ENCODE peak calls at places on chromosomes 12 and 14, in six cellular contexts. One of them, this sample, is unnamed.

GRCh38 chr14:84254205-84254788 is 1275.6 kb upstream of the FLRT2 start:
- DNase-seq in A549: no peak
- DNase-seq in ovary: peak; percentile 21
- DNase-seq in SK-N-SH: no peak
- DNase-seq in transverse colon: no peak
- DNase-seq in HCT116: no peak
- DNase-seq in this sample: no peak

GRCh38 chr12:2682301-2683282 is 112.2 kb upstream of the FKBP4 start:
- DNase-seq in ovary: no peak
- DNase-seq in A549: peak; percentile 68
- DNase-seq in transverse colon: peak; percentile 31
- DNase-seq in HCT116: peak; percentile 26
- DNase-seq in SK-N-SH: peak; percentile 49
- DNase-seq in this sample: no peak

GRCh38 chr14:54085137-54085810 is 128.6 kb upstream of the BMP4 start:
- DNase-seq in HCT116: no peak
- DNase-seq in ovary: no peak
- DNase-seq in transverse colon: no peak
- DNase-seq in SK-N-SH: no peak
- DNase-seq in A549: no peak
- DNase-seq in this sample: no peak

GRCh38 chr14:61517861-61518802 is 177.2 kb upstream of the HIF1A start:
- DNase-seq in transverse colon: peak; percentile 60
- DNase-seq in HCT116: no peak
- DNase-seq in ovary: no peak
- DNase-seq in A549: no peak
- DNase-seq in SK-N-SH: no peak
- DNase-seq in this sample: peak; percentile 45

GRCh38 chr14:95918466-95918865 is 41.8 kb downstream of the TUNAR start:
- DNase-seq in transverse colon: no peak
- DNase-seq in A549: peak; percentile 16
- DNase-seq in HCT116: no peak
- DNase-seq in ovary: no peak
- DNase-seq in SK-N-SH: no peak
- DNase-seq in this sample: no peak

GRCh38 chr14:84064756-84065155 is 1465.2 kb upstream of the FLRT2 start:
- DNase-seq in SK-N-SH: no peak
- DNase-seq in transverse colon: no peak
- DNase-seq in HCT116: no peak
- DNase-seq in ovary: no peak
- DNase-seq in A549: no peak
- DNase-seq in this sample: no peak

GRCh38 chr14:41505491-41505890 is 101.2 kb upstream of the LRFN5 start:
- DNase-seq in transverse colon: no peak
- DNase-seq in ovary: no peak
- DNase-seq in HCT116: no peak
- DNase-seq in SK-N-SH: no peak
- DNase-seq in A549: no peak
- DNase-seq in this sample: no peak

GRCh38 chr12:19539836-19540235 is 100.5 kb downstream of the AEBP2 start:
- DNase-seq in HCT116: no peak
- DNase-seq in SK-N-SH: no peak
- DNase-seq in transverse colon: no peak
- DNase-seq in A549: no peak
- DNase-seq in ovary: no peak
- DNase-seq in this sample: no peak

GRCh38 chr14:104048758-104049496 is 36.6 kb upstream of the ASPG start:
- DNase-seq in transverse colon: no peak
- DNase-seq in HCT116: no peak
- DNase-seq in ovary: no peak
- DNase-seq in SK-N-SH: no peak
- DNase-seq in A549: no peak
- DNase-seq in this sample: no peak

GRCh38 chr14:104226421-104227385 is 88.3 kb downstream of the KIF26A start:
- DNase-seq in HCT116: no peak
- DNase-seq in SK-N-SH: no peak
- DNase-seq in transverse colon: peak; percentile 6
- DNase-seq in ovary: peak; percentile 4
- DNase-seq in A549: no peak
- DNase-seq in this sample: no peak

GRCh38 chr12:70584332-70584731 is 52.9 kb downstream of the PTPRB start:
- DNase-seq in ovary: no peak
- DNase-seq in transverse colon: no peak
- DNase-seq in SK-N-SH: no peak
- DNase-seq in HCT116: no peak
- DNase-seq in A549: no peak
- DNase-seq in this sample: no peak

GRCh38 chr14:22070119-22070982 is 396.7 kb upstream of the OR4E1 start:
- DNase-seq in A549: no peak
- DNase-seq in SK-N-SH: no peak
- DNase-seq in ovary: no peak
- DNase-seq in transverse colon: peak; percentile 31
- DNase-seq in HCT116: no peak
- DNase-seq in this sample: no peak

GRCh38 chr12:118334939-118335567 is 37.7 kb downstream of the TAOK3 start:
- DNase-seq in SK-N-SH: no peak
- DNase-seq in HCT116: no peak
- DNase-seq in A549: no peak
- DNase-seq in transverse colon: no peak
- DNase-seq in ovary: no peak
- DNase-seq in this sample: no peak

GRCh38 chr12:127107744-127108143 is 1159.2 kb upstream of the TMEM132C start:
- DNase-seq in ovary: no peak
- DNase-seq in A549: no peak
- DNase-seq in HCT116: no peak
- DNase-seq in transverse colon: no peak
- DNase-seq in SK-N-SH: no peak
- DNase-seq in this sample: no peak

GRCh38 chr12:53292441-53292840 is 2.9 kb upstream of the PFDN5 start:
- DNase-seq in ovary: no peak
- DNase-seq in SK-N-SH: no peak
- DNase-seq in HCT116: no peak
- DNase-seq in transverse colon: no peak
- DNase-seq in A549: no peak
- DNase-seq in this sample: no peak

DNA sequence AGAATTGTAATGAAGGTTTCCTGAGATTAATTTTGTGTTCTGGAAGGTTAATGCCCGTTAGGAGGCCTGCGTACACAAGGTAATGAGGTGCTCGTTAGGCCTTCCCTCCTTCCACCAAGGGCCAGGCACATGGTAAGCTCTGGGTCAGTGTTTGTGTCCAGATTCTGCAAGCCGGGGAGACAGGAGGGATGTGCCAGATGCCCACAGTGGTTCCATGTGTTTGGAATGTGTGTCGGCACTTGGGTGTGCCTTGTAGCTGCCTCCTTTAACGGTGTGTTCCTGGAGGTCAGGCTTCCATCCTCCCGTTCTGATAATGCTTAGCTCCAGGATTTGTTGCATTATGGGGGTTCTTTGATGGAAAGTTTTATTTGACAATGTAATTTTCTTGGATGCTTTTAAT is 5.7 kb downstream of the TRAF3 start:
- DNase-seq in HCT116: no peak
- DNase-seq in A549: no peak
- DNase-seq in SK-N-SH: no peak
- DNase-seq in ovary: no peak
- DNase-seq in transverse colon: no peak
- DNase-seq in this sample: no peak
- H3K4me1 ChIP-seq in HCT116: peaks cover 14% of the 10 kb centered on the region
- H3K4me1 ChIP-seq in A549: peaks cover 18% of the 10 kb centered on the region
- H3K4me1 ChIP-seq in SK-N-SH: peaks cover 32% of the 10 kb centered on the region
- H3K4me1 ChIP-seq in ovary: no peaks in the 10 kb centered on the region
- H3K4me1 ChIP-seq in transverse colon: peaks cover 32% of the 10 kb centered on the region
- H3K4me1 ChIP-seq in this sample: peaks cover 8% of the 10 kb centered on the region

DNA sequence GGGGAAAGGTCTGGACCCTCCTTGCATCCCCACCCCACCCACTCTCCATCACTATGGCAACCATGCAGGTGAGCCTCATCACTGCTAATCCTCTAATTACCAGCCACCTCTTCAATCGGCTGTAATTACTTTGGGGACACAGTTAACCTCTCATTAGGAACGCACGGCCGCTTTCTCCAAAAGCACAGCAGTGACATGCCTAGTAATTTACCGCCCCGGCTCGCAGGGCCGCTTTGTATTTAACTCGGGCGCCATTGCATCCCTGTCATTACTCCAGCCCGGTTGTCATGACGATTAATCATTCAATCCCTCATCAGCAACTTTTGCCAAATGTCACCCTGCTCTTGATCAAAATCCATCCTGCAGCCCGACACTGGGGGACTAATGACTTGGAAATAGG is 36.3 kb upstream of the FAM222A start:
- DNase-seq in SK-N-SH: no peak
- DNase-seq in ovary: no peak
- DNase-seq in HCT116: no peak
- DNase-seq in transverse colon: no peak
- DNase-seq in A549: no peak
- DNase-seq in this sample: no peak
- H3K4me3 ChIP-seq in SK-N-SH: no peak overlapping the region
- H3K4me3 ChIP-seq in ovary: no peak overlapping the region
- H3K4me3 ChIP-seq in HCT116: no peak overlapping the region
- H3K4me3 ChIP-seq in transverse colon: no peak overlapping the region
- H3K4me3 ChIP-seq in A549: no peak overlapping the region
- H3K4me3 ChIP-seq in this sample: no peak overlapping the region

DNA sequence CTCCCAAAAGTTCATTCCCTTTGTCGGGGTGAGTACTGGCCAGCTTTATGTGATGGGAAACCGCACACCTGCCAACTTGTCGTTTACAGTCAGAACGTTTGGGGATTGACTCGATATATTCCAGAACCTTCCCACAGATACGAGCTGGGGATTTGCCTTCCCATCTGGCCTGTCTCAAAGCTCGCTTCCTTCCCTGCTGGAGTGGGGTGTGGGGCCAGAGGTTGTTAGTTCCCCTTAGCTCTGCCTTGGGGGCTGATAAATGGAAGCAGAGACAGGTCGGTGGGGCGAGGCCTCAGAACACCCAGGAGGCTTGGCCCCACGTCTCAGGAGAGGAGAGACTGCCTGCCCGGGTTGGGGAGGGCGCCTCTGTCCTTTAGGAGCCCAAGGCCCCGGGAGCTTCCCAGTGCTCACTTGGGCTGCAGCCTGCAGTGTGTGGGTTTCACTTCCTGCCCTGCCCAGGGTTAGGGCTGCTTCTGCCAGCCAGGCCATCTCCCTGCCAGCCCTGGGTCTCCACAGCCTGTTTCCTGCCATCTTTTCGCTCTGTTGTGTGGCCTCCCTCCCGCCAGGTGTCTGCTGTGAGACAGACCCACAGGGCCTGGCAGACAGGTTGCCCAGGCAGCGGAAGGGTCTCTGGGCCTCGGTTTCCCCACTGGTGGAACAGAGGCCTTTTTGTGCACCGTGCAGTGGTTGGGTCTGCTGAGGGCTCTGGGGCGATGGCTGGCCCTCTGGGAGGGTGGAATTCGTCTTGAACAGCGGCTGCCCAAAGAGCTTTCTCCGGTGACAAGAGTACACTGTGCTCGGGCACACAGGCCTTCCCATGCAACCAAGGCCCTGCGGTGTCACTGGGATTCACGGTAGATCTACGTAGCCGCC is 8.1 kb upstream of the TEX22 start:
- DNase-seq in transverse colon: no peak
- DNase-seq in SK-N-SH: no peak
- DNase-seq in A549: no peak
- DNase-seq in ovary: peak; percentile 15
- DNase-seq in HCT116: no peak
- DNase-seq in this sample: peak; percentile 59
- H3K27ac ChIP-seq in transverse colon: no peak overlapping the region
- H3K27ac ChIP-seq in SK-N-SH: no peak overlapping the region
- H3K27ac ChIP-seq in A549: no peak overlapping the region
- H3K27ac ChIP-seq in ovary: no peak overlapping the region
- H3K27ac ChIP-seq in HCT116: no peak overlapping the region
- H3K27ac ChIP-seq in this sample: no peak overlapping the region

GRCh38 chr12:15682826-15683225 is 106.4 kb downstream of the EPS8 start:
- DNase-seq in A549: peak; percentile 20
- DNase-seq in HCT116: no peak
- DNase-seq in transverse colon: no peak
- DNase-seq in ovary: no peak
- DNase-seq in SK-N-SH: no peak
- DNase-seq in this sample: no peak
- H3K4me1 ChIP-seq in A549: peaks cover 34% of the 10 kb centered on the region
- H3K4me1 ChIP-seq in HCT116: peaks cover 64% of the 10 kb centered on the region
- H3K4me1 ChIP-seq in transverse colon: peaks cover 22% of the 10 kb centered on the region
- H3K4me1 ChIP-seq in ovary: peaks cover 2% of the 10 kb centered on the region
- H3K4me1 ChIP-seq in SK-N-SH: no peaks in the 10 kb centered on the region
- H3K4me1 ChIP-seq in this sample: no peaks in the 10 kb centered on the region